ENCODE peak calls at places on chromosomes 12 and 14, in four cellular contexts. One of them, this sample, is unnamed.

GRCh38 chr14:63726499-63726898 is 1.4 kb downstream of the SGPP1 start:
- DNase-seq in DND-41: no peak
- DNase-seq in breast epithelium: no peak
- DNase-seq in CD4-positive, alpha-beta T cell: no peak
- DNase-seq in this sample: no peak

GRCh38 chr14:75018684-75019083 is 16.0 kb downstream of the EIF2B2 start:
- DNase-seq in DND-41: no peak
- DNase-seq in breast epithelium: no peak
- DNase-seq in CD4-positive, alpha-beta T cell: no peak
- DNase-seq in this sample: no peak

GRCh38 chr14:21024668-21025373 is at the start of gene NDRG2:
- DNase-seq in DND-41: peak; percentile 82
- DNase-seq in breast epithelium: peak; percentile 85
- DNase-seq in CD4-positive, alpha-beta T cell: peak; percentile 79
- DNase-seq in this sample: no peak

GRCh38 chr14:104883681-104884361 is 18.8 kb downstream of the CEP170B start:
- DNase-seq in DND-41: no peak
- DNase-seq in breast epithelium: no peak
- DNase-seq in CD4-positive, alpha-beta T cell: no peak
- DNase-seq in this sample: no peak

GRCh38 chr14:79856357-79856756 is 354.9 kb downstream of the DIO2 start:
- DNase-seq in DND-41: no peak
- DNase-seq in breast epithelium: no peak
- DNase-seq in CD4-positive, alpha-beta T cell: no peak
- DNase-seq in this sample: no peak

GRCh38 chr12:67456281-67456918 is 187.2 kb downstream of the CAND1 start:
- DNase-seq in DND-41: no peak
- DNase-seq in breast epithelium: no peak
- DNase-seq in CD4-positive, alpha-beta T cell: no peak
- DNase-seq in this sample: no peak

GRCh38 chr12:75660107-75660530 is 148.7 kb upstream of the KRR1 start:
- DNase-seq in DND-41: no peak
- DNase-seq in breast epithelium: no peak
- DNase-seq in CD4-positive, alpha-beta T cell: no peak
- DNase-seq in this sample: no peak

GRCh38 chr12:89663577-89664357 is 44.9 kb downstream of the ATP2B1 start:
- DNase-seq in DND-41: no peak
- DNase-seq in breast epithelium: no peak
- DNase-seq in CD4-positive, alpha-beta T cell: no peak
- DNase-seq in this sample: peak; percentile 49

GRCh38 chr14:95313246-95313645 is 6.5 kb downstream of the CLMN start:
- DNase-seq in DND-41: no peak
- DNase-seq in breast epithelium: no peak
- DNase-seq in CD4-positive, alpha-beta T cell: no peak
- DNase-seq in this sample: no peak

GRCh38 chr12:79659961-79660431 is 30.8 kb downstream of the PAWR start:
- DNase-seq in DND-41: no peak
- DNase-seq in breast epithelium: no peak
- DNase-seq in CD4-positive, alpha-beta T cell: no peak
- DNase-seq in this sample: no peak

GRCh38 chr14:65167072-65167645 is 64.8 kb upstream of the MAX start:
- DNase-seq in DND-41: peak; percentile 32
- DNase-seq in breast epithelium: no peak
- DNase-seq in CD4-positive, alpha-beta T cell: no peak
- DNase-seq in this sample: peak; percentile 48

GRCh38 chr14:53010193-53010592 is 59.3 kb upstream of the FERMT2 start:
- DNase-seq in DND-41: no peak
- DNase-seq in breast epithelium: no peak
- DNase-seq in CD4-positive, alpha-beta T cell: no peak
- DNase-seq in this sample: no peak

GRCh38 chr14:44961151-44961729 is 507 bp downstream of the KLHL28 start:
- DNase-seq in DND-41: peak; percentile 67
- DNase-seq in breast epithelium: no peak
- DNase-seq in CD4-positive, alpha-beta T cell: peak; percentile 56
- DNase-seq in this sample: peak; percentile 63

GRCh38 chr14:59265808-59266207 is 77.3 kb downstream of the DAAM1 start:
- DNase-seq in DND-41: no peak
- DNase-seq in breast epithelium: no peak
- DNase-seq in CD4-positive, alpha-beta T cell: no peak
- DNase-seq in this sample: no peak

GRCh38 chr12:78703820-78704525 is 160.6 kb upstream of the SYT1 start:
- DNase-seq in DND-41: no peak
- DNase-seq in breast epithelium: no peak
- DNase-seq in CD4-positive, alpha-beta T cell: no peak
- DNase-seq in this sample: no peak

GRCh38 chr14:38391334-38391733 is 135.4 kb upstream of the CLEC14A start:
- DNase-seq in DND-41: no peak
- DNase-seq in breast epithelium: no peak
- DNase-seq in CD4-positive, alpha-beta T cell: no peak
- DNase-seq in this sample: no peak

GRCh38 chr14:74615735-74616134 is 3.7 kb upstream of the LTBP2 start:
- DNase-seq in DND-41: no peak
- DNase-seq in breast epithelium: no peak
- DNase-seq in CD4-positive, alpha-beta T cell: no peak
- DNase-seq in this sample: no peak

GRCh38 chr14:75242546-75243273 is 35.9 kb upstream of the FOS start:
- DNase-seq in DND-41: peak; percentile 29
- DNase-seq in breast epithelium: no peak
- DNase-seq in CD4-positive, alpha-beta T cell: no peak
- DNase-seq in this sample: no peak

GRCh38 chr14:52272375-52272774 is 4.9 kb downstream of the PTGDR start:
- DNase-seq in DND-41: peak; percentile 28
- DNase-seq in breast epithelium: no peak
- DNase-seq in CD4-positive, alpha-beta T cell: no peak
- DNase-seq in this sample: peak; percentile 45

GRCh38 chr14:98242903-98243302 is 1029.1 kb downstream of the BCL11B start:
- DNase-seq in DND-41: no peak
- DNase-seq in breast epithelium: no peak
- DNase-seq in CD4-positive, alpha-beta T cell: no peak
- DNase-seq in this sample: no peak

GRCh38 chr14:54792288-54792687 is 110.3 kb downstream of the GCH1 start:
- DNase-seq in DND-41: no peak
- DNase-seq in breast epithelium: no peak
- DNase-seq in CD4-positive, alpha-beta T cell: no peak
- DNase-seq in this sample: no peak

DNA sequence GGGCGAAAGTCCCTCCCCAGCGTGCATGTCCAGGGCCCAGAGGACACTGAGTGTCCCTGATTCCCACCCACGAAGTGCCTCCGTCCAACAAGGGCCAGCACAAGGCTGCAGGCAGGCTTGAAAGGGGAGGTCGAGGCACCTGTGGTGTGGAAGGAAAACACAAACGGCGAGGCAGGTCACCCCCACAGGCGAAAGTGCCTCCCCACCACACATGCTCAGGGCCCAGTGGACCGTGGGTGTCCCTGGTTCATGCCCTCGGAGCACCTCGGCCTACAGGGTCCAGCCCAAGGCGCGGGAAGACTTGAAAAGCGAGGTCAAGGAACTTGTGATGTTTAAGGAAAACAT is 370.4 kb downstream of the ALG10 start:
- DNase-seq in DND-41: no peak
- DNase-seq in breast epithelium: peak; percentile 35
- DNase-seq in CD4-positive, alpha-beta T cell: peak; percentile 24
- DNase-seq in this sample: no peak
- H3K9me3 ChIP-seq in DND-41: peaks cover 58% of the 10 kb centered on the region
- H3K9me3 ChIP-seq in breast epithelium: peaks cover 93% of the 10 kb centered on the region
- H3K9me3 ChIP-seq in CD4-positive, alpha-beta T cell: peaks cover 28% of the 10 kb centered on the region
- H3K9me3 ChIP-seq in this sample: peaks cover 6% of the 10 kb centered on the region

GRCh38 chr14:99268776-99269510 is 3.1 kb downstream of the BCL11B start:
- DNase-seq in DND-41: no peak
- DNase-seq in breast epithelium: no peak
- DNase-seq in CD4-positive, alpha-beta T cell: peak; percentile 49
- DNase-seq in this sample: no peak

GRCh38 chr14:99270491-99271287 is 1.3 kb downstream of the BCL11B start:
- DNase-seq in DND-41: peak; percentile 52
- DNase-seq in breast epithelium: no peak
- DNase-seq in CD4-positive, alpha-beta T cell: peak; percentile 62
- DNase-seq in this sample: no peak

GRCh38 chr14:99266181-99267178 is 5.5 kb downstream of the BCL11B start:
- DNase-seq in DND-41: peak; percentile 82
- DNase-seq in breast epithelium: peak; percentile 78
- DNase-seq in CD4-positive, alpha-beta T cell: peak; percentile 92
- DNase-seq in this sample: peak; percentile 58

GRCh38 chr14:99265571-99265970 is 6.4 kb downstream of the BCL11B start:
- DNase-seq in DND-41: no peak
- DNase-seq in breast epithelium: no peak
- DNase-seq in CD4-positive, alpha-beta T cell: no peak
- DNase-seq in this sample: no peak

DNA sequence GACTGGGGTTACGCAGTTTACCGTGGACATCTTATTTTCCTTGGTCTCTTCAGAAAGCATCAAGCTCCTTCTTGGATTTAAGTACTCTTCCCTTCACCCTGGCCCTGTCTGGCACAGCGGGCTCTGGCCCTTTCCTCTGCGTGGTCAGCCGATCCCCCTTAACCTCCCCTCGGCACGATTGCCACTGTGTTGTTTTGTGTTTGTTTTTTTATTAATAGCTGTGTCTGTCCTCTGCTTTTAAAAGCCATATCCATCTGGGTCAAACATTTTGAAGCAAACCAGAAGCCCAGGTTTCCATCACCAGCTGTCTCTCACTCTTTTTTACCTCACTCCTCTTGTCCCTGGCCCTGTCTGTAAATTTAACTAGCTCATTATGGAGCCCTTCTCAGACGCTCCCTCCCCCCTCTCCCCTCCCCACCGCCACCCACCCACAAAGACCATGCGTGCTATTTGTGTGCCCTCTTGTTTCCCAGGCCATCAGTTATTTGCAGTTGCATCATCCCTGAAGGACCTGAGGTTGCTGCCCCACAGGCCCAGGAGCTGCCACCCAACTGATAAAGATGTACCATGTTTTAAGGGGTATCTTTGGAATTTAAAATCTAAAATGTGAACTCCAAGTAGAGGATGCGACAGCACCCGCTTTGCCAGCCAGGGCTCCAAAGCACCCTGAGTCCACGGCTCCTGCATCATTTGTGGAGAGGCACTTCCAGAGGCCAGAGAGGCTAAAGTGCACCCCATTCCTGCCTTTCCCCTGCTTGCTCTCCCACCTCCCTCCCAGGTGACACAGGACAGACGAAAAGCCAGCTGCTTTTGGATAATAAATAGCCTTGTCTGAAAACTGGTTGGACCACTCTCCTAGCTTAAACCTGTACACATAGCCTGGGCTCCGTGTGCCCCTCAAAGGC is 3.9 kb downstream of the BCL11B start:
- DNase-seq in DND-41: peak; percentile 66
- DNase-seq in breast epithelium: no peak
- DNase-seq in CD4-positive, alpha-beta T cell: peak; percentile 47
- DNase-seq in this sample: no peak
- H3K27ac ChIP-seq in DND-41: peak overlapping the region; percentile 86
- H3K27ac ChIP-seq in breast epithelium: peak overlapping the region; percentile 21
- H3K27ac ChIP-seq in CD4-positive, alpha-beta T cell: peak overlapping the region; percentile 73
- H3K27ac ChIP-seq in this sample: no peak overlapping the region

GRCh38 chr12:98983647-98984046 is 338.6 kb downstream of the APAF1 start:
- DNase-seq in DND-41: no peak
- DNase-seq in breast epithelium: no peak
- DNase-seq in CD4-positive, alpha-beta T cell: no peak
- DNase-seq in this sample: no peak
- H3K9me3 ChIP-seq in DND-41: no peaks in the 10 kb centered on the region
- H3K9me3 ChIP-seq in breast epithelium: peaks cover 4% of the 10 kb centered on the region
- H3K9me3 ChIP-seq in CD4-positive, alpha-beta T cell: no peaks in the 10 kb centered on the region
- H3K9me3 ChIP-seq in this sample: no peaks in the 10 kb centered on the region

GRCh38 chr12:88579572-88579940 is 715 bp downstream of the KITLG start:
- DNase-seq in DND-41: no peak
- DNase-seq in breast epithelium: peak; percentile 59
- DNase-seq in CD4-positive, alpha-beta T cell: no peak
- DNase-seq in this sample: no peak
- H3K27ac ChIP-seq in DND-41: no peak overlapping the region
- H3K27ac ChIP-seq in breast epithelium: peak overlapping the region; percentile 78
- H3K27ac ChIP-seq in CD4-positive, alpha-beta T cell: no peak overlapping the region
- H3K27ac ChIP-seq in this sample: no peak overlapping the region

GRCh38 chr14:102116361-102117180 is 23.1 kb upstream of the WDR20 start:
- DNase-seq in DND-41: no peak
- DNase-seq in breast epithelium: no peak
- DNase-seq in CD4-positive, alpha-beta T cell: no peak
- DNase-seq in this sample: no peak

GRCh38 chr14:102105369-102105768 is 18.5 kb upstream of the HSP90AA1 start:
- DNase-seq in DND-41: no peak
- DNase-seq in breast epithelium: no peak
- DNase-seq in CD4-positive, alpha-beta T cell: no peak
- DNase-seq in this sample: no peak

DNA sequence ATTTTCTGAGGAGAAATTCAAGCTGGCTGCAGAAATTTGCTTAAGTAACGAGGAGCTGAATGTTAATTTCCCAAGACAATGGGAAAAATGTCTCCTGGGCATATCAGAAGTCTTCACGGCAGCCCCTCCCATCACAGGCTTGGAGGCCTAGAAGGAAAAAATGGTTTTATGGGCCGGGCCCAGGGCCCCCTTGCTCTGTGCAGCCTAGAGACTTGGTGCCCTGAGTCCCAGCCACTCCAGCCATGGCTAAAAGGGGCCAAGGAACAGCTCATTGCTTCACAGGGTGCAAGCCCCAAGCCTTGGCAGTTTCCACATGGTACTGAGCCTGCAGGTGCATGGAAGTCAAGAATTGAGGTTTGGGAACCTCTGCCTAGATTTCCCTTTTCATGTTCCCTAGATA is 24.3 kb upstream of the HSP90AA1 start:
- DNase-seq in DND-41: no peak
- DNase-seq in breast epithelium: no peak
- DNase-seq in CD4-positive, alpha-beta T cell: no peak
- DNase-seq in this sample: no peak
- H3K9me3 ChIP-seq in DND-41: peaks cover 5% of the 10 kb centered on the region
- H3K9me3 ChIP-seq in breast epithelium: no peaks in the 10 kb centered on the region
- H3K9me3 ChIP-seq in CD4-positive, alpha-beta T cell: no peaks in the 10 kb centered on the region
- H3K9me3 ChIP-seq in this sample: peaks cover 11% of the 10 kb centered on the region

GRCh38 chr12:27814851-27815591 is 35.0 kb upstream of the MANSC4 start:
- DNase-seq in DND-41: no peak
- DNase-seq in breast epithelium: no peak
- DNase-seq in CD4-positive, alpha-beta T cell: no peak
- DNase-seq in this sample: no peak

GRCh38 chr12:27820564-27820963 is 40.5 kb upstream of the MANSC4 start:
- DNase-seq in DND-41: no peak
- DNase-seq in breast epithelium: no peak
- DNase-seq in CD4-positive, alpha-beta T cell: no peak
- DNase-seq in this sample: no peak

GRCh38 chr12:27817761-27818160 is 37.7 kb upstream of the MANSC4 start:
- DNase-seq in DND-41: no peak
- DNase-seq in breast epithelium: no peak
- DNase-seq in CD4-positive, alpha-beta T cell: no peak
- DNase-seq in this sample: no peak

GRCh38 chr12:27821259-27821973 is 41.4 kb upstream of the MANSC4 start:
- DNase-seq in DND-41: peak; percentile 24
- DNase-seq in breast epithelium: no peak
- DNase-seq in CD4-positive, alpha-beta T cell: no peak
- DNase-seq in this sample: peak; percentile 83

GRCh38 chr12:27818421-27818918 is 38.4 kb upstream of the MANSC4 start:
- DNase-seq in DND-41: no peak
- DNase-seq in breast epithelium: no peak
- DNase-seq in CD4-positive, alpha-beta T cell: no peak
- DNase-seq in this sample: no peak
- H3K27ac ChIP-seq in DND-41: no peak overlapping the region
- H3K27ac ChIP-seq in breast epithelium: no peak overlapping the region
- H3K27ac ChIP-seq in CD4-positive, alpha-beta T cell: no peak overlapping the region
- H3K27ac ChIP-seq in this sample: no peak overlapping the region

GRCh38 chr14:106808907-106809306 is 1282.5 kb downstream of the TMEM121 start:
- DNase-seq in DND-41: no peak
- DNase-seq in breast epithelium: no peak
- DNase-seq in CD4-positive, alpha-beta T cell: no peak
- DNase-seq in this sample: no peak
- H3K9me3 ChIP-seq in DND-41: no peaks in the 10 kb centered on the region
- H3K9me3 ChIP-seq in breast epithelium: no peaks in the 10 kb centered on the region
- H3K9me3 ChIP-seq in CD4-positive, alpha-beta T cell: no peaks in the 10 kb centered on the region
- H3K9me3 ChIP-seq in this sample: no peaks in the 10 kb centered on the region

This sample was measured in OCI-LY7.